ENCODE peak calls at places on chromosomes 6 and 20, in six cellular contexts. G, I, U, Z, A and Y are unnamed samples.

GRCh38 chr6:131199568-131200272 is 64.5 kb downstream of the AKAP7 start:
- DNase-seq in G (peak; percentile 71), I (peak; percentile 12), U (no peak), Z (peak; percentile 36), A (peak; percentile 63), Y (no peak)

GRCh38 chr20:51354191-51354768 is 188.2 kb downstream of the NFATC2 start:
- DNase-seq in G (no peak), I (no peak), U (no peak), Z (no peak), A (no peak), Y (no peak)

GRCh38 chr6:35360349-35361138 is 18.2 kb downstream of the PPARD start:
- DNase-seq in G (no peak), I (no peak), U (no peak), Z (peak; percentile 38), A (peak; percentile 97), Y (peak; percentile 27)

GRCh38 chr20:51492167-51493092 is 50.1 kb downstream of the NFATC2 start:
- DNase-seq in G (no peak), I (no peak), U (peak; percentile 82), Z (no peak), A (no peak), Y (no peak)

GRCh38 chr20:37379967-37380828 is 34.3 kb downstream of the SRC start:
- DNase-seq in G (no peak), I (no peak), U (no peak), Z (no peak), A (peak; percentile 97), Y (no peak)

GRCh38 chr6:54980511-54981275 is 134.1 kb downstream of the FAM83B start:
- DNase-seq in G (no peak), I (no peak), U (no peak), Z (no peak), A (no peak), Y (no peak)

GRCh38 chr6:109743739-109744138 is 52.6 kb downstream of the FIG4 start:
- DNase-seq in G (no peak), I (no peak), U (no peak), Z (no peak), A (no peak), Y (no peak)

GRCh38 chr6:81553246-81553645 is 199.2 kb downstream of the TENT5A start:
- DNase-seq in G (no peak), I (no peak), U (no peak), Z (no peak), A (no peak), Y (no peak)

GRCh38 chr6:53142810-53143209 is 5.8 kb downstream of the GCM1 start:
- DNase-seq in G (no peak), I (no peak), U (no peak), Z (no peak), A (no peak), Y (no peak)

GRCh38 chr6:7446644-7447325 is 57.2 kb downstream of the RIOK1 start:
- DNase-seq in G (no peak), I (no peak), U (no peak), Z (no peak), A (peak; percentile 49), Y (no peak)

GRCh38 chr20:62925420-62926228 is 681 bp downstream of the DIDO1 start:
- DNase-seq in G (no peak), I (no peak), U (no peak), Z (no peak), A (no peak), Y (no peak)

GRCh38 chr20:2402271-2402980 is 21.7 kb downstream of the TGM6 start:
- DNase-seq in G (no peak), I (peak; percentile 34), U (no peak), Z (no peak), A (peak; percentile 34), Y (no peak)

GRCh38 chr20:1415667-1416468 is 23.0 kb upstream of the FKBP1A start:
- DNase-seq in G (no peak), I (peak; percentile 97), U (peak; percentile 43), Z (no peak), A (peak; percentile 91), Y (no peak)

GRCh38 chr6:7636151-7636550 is 46.2 kb downstream of the SNRNP48 start:
- DNase-seq in G (no peak), I (no peak), U (no peak), Z (no peak), A (peak; percentile 23), Y (no peak)

GRCh38 chr6:87660226-87660886 is 41.7 kb downstream of the AKIRIN2 start:
- DNase-seq in G (no peak), I (no peak), U (no peak), Z (no peak), A (no peak), Y (no peak)

GRCh38 chr6:26349964-26350857 is 14.8 kb upstream of the BTN3A2 start:
- DNase-seq in G (no peak), I (no peak), U (peak; percentile 34), Z (no peak), A (peak; percentile 95), Y (no peak)

GRCh38 chr6:148462203-148462602 is 119.6 kb downstream of the SASH1 start:
- DNase-seq in G (no peak), I (no peak), U (no peak), Z (no peak), A (no peak), Y (no peak)

GRCh38 chr20:991850-992249 is 10.3 kb downstream of the RSPO4 start:
- DNase-seq in G (no peak), I (no peak), U (no peak), Z (no peak), A (no peak), Y (no peak)

GRCh38 chr20:16007164-16007563 is 566.1 kb downstream of the KIF16B start:
- DNase-seq in G (peak; percentile 60), I (no peak), U (no peak), Z (no peak), A (no peak), Y (no peak)

GRCh38 chr6:133889557-133890301 is 816 bp downstream of the TCF21 start:
- DNase-seq in G (no peak), I (no peak), U (no peak), Z (no peak), A (no peak), Y (no peak)

GRCh38 chr6:112235956-112236355 is 18.4 kb downstream of the LAMA4 start:
- DNase-seq in G (no peak), I (no peak), U (no peak), Z (no peak), A (no peak), Y (no peak)

GRCh38 chr20:52975024-52975732 is 3.0 kb downstream of the TSHZ2 start:
- DNase-seq in G (peak; percentile 15), I (no peak), U (no peak), Z (no peak), A (no peak), Y (no peak)

GRCh38 chr6:108113557-108114519 is 39.3 kb upstream of the OSTM1 start:
- DNase-seq in G (no peak), I (peak; percentile 35), U (peak; percentile 60), Z (no peak), A (peak; percentile 41), Y (no peak)

GRCh38 chr6:134235937-134236751 is 81.8 kb downstream of the SGK1 start:
- DNase-seq in G (peak; percentile 77), I (no peak), U (no peak), Z (no peak), A (no peak), Y (no peak)

GRCh38 chr6:17583811-17584210 is 16.3 kb upstream of the FAM8A1 start:
- DNase-seq in G (no peak), I (no peak), U (no peak), Z (no peak), A (no peak), Y (no peak)

GRCh38 chr6:163398796-163399195 is 15.7 kb upstream of the QKI start:
- DNase-seq in G (no peak), I (no peak), U (no peak), Z (no peak), A (no peak), Y (no peak)

GRCh38 chr20:56429496-56429895 is 17.4 kb downstream of the CASS4 start:
- DNase-seq in G (no peak), I (no peak), U (peak; percentile 80), Z (no peak), A (no peak), Y (no peak)

GRCh38 chr6:15816661-15817060 is 153.8 kb upstream of the DTNBP1 start:
- DNase-seq in G (no peak), I (no peak), U (no peak), Z (no peak), A (no peak), Y (no peak)

GRCh38 chr6:168004023-168004422 is 6.6 kb downstream of the KIF25 start:
- DNase-seq in G (no peak), I (no peak), U (no peak), Z (no peak), A (no peak), Y (no peak)

DNA sequence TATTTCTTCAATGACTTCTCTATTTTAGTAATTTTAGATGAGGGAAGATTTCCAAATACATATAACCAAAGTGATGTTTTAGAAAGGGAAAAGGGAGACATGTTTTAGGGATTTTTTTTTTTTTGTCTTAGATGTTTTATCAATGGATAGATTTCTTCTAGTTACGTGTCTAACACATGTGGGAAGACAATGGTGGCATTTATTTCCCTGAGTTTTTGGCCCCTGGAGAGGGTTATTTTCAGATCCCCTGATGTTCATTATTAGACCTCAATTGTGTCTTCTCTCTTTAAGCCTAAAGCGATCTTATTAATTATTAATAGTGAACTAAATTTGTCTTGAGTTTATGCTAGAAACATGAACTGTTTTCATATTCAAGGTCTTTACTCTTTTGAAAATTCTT is 30.3 kb downstream of the TRMT11 start:
- DNase-seq in G (no peak), I (no peak), U (no peak), Z (no peak), A (no peak), Y (no peak)
- TF ChIP-seq ZNF274 in G (no peak), I (no peak), U (no peak), Z (no peak), A (no peak), Y (no peak)

GRCh38 chr6:113763311-113763766 is 93.8 kb upstream of the MARCKS start:
- DNase-seq in G (no peak), I (no peak), U (no peak), Z (no peak), A (no peak), Y (no peak)
- H3K9ac ChIP-seq in G (no peak overlapping the region), I (no peak overlapping the region), U (no peak overlapping the region), Z (no peak overlapping the region), A (no peak overlapping the region), Y (no peak overlapping the region)

GRCh38 chr6:40395066-40395697 is 192.0 kb downstream of the LRFN2 start:
- DNase-seq in G (no peak), I (no peak), U (no peak), Z (no peak), A (no peak), Y (no peak)
- TF ChIP-seq YY1 in G (no peak), I (no peak), U (no peak), Z (no peak), A (no peak), Y (no peak)

GRCh38 chr20:34627458-34627857 is 49.4 kb downstream of the PIGU start:
- DNase-seq in G (no peak), I (no peak), U (no peak), Z (no peak), A (no peak), Y (no peak)

GRCh38 chr20:34628026-34628425 is 48.9 kb downstream of the PIGU start:
- DNase-seq in G (no peak), I (no peak), U (no peak), Z (no peak), A (no peak), Y (no peak)

GRCh38 chr20:34629342-34629741 is 47.5 kb downstream of the PIGU start:
- DNase-seq in G (no peak), I (no peak), U (no peak), Z (no peak), A (no peak), Y (no peak)

GRCh38 chr20:34624628-34625027 is 52.3 kb downstream of the PIGU start:
- DNase-seq in G (no peak), I (no peak), U (no peak), Z (no peak), A (no peak), Y (no peak)

GRCh38 chr20:34626978-34627377 is 49.9 kb downstream of the PIGU start:
- DNase-seq in G (no peak), I (no peak), U (no peak), Z (no peak), A (no peak), Y (no peak)
- TF ChIP-seq ZNF274 in G (no peak), I (no peak), U (no peak), Z (no peak), A (no peak), Y (no peak)